ENCODE peak calls at places on chromosomes 2 and 18, in five cellular contexts. D, U, Z, C and Y are unnamed samples.

GRCh38 chr18:9707381-9708056 is 582 bp upstream of the RAB31 start:
- DNase-seq in D (no peak), U (no peak), Z (no peak), C (no peak), Y (no peak)

GRCh38 chr2:217695033-217695520 is 307.7 kb downstream of the TNS1 start:
- DNase-seq in D (no peak), U (no peak), Z (no peak), C (no peak), Y (no peak)

GRCh38 chr2:239312081-239312501 is 88.7 kb downstream of the HDAC4 start:
- DNase-seq in D (no peak), U (no peak), Z (no peak), C (peak), Y (no peak)

GRCh38 chr2:143802871-143803650 is 673.8 kb downstream of the ARHGAP15 start:
- DNase-seq in D (no peak), U (no peak), Z (no peak), C (no peak), Y (no peak)

GRCh38 chr18:8952796-8953760 is 149.4 kb upstream of the NDUFV2 start:
- DNase-seq in D (no peak), U (no peak), Z (no peak), C (no peak), Y (no peak)

GRCh38 chr2:108253106-108253505 is 13.3 kb downstream of the SULT1C3 start:
- DNase-seq in D (no peak), U (no peak), Z (no peak), C (no peak), Y (no peak)

GRCh38 chr2:232854082-232854481 is 16.0 kb upstream of the SNORC start:
- DNase-seq in D (no peak), U (no peak), Z (no peak), C (peak), Y (no peak)

GRCh38 chr2:15174567-15174966 is 386.6 kb downstream of the NBAS start:
- DNase-seq in D (no peak), U (no peak), Z (no peak), C (no peak), Y (no peak)

GRCh38 chr2:199627417-199627816 is 169.7 kb upstream of the SATB2 start:
- DNase-seq in D (no peak), U (no peak), Z (no peak), C (no peak), Y (no peak)

GRCh38 chr2:84888401-84889276 is 7.8 kb upstream of the TRABD2A start:
- DNase-seq in D (no peak), U (no peak), Z (peak), C (peak), Y (no peak)

GRCh38 chr2:231605607-231606091 is 13.0 kb downstream of the TEX44 start:
- DNase-seq in D (no peak), U (no peak), Z (peak), C (peak), Y (no peak)

GRCh38 chr2:68767031-68767961 is 32.7 kb downstream of the ARHGAP25 start:
- DNase-seq in D (no peak), U (no peak), Z (peak), C (peak), Y (no peak)

GRCh38 chr18:27608742-27609141 is 423.6 kb upstream of the CHST9 start:
- DNase-seq in D (no peak), U (no peak), Z (peak), C (no peak), Y (no peak)

GRCh38 chr18:2104620-2105462 is 466.5 kb downstream of the METTL4 start:
- DNase-seq in D (no peak), U (no peak), Z (peak), C (peak), Y (peak)

GRCh38 chr2:40004336-40004735 is 225.3 kb upstream of the THUMPD2 start:
- DNase-seq in D (no peak), U (no peak), Z (peak), C (no peak), Y (no peak)

GRCh38 chr2:142694282-142694681 is 183.2 kb upstream of the KYNU start:
- DNase-seq in D (no peak), U (no peak), Z (no peak), C (no peak), Y (no peak)
- TF ChIP-seq CTCF in D (no peak), U (no peak), Z (no peak), C (no peak), Y (no peak)

DNA sequence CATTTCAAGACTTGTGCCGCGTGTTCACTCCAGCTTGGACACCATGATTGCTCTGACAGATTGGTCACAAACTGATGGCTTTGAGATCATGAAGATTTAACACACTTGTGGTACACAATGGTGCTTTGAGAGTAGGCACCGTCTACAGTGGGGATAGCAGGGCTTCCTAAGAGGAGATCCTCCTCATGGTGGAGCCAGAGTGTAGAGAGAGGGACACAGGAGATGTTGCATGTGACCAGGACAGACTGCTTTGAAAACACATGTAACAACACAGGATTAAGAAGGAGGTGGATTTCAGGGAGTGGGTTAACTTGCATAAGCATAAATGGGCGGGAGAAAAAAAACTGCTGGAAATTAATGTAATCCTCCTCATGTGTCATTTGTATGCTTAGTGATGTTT is 95.7 kb upstream of the LINC00305 start:
- DNase-seq in D (no peak), U (no peak), Z (no peak), C (no peak), Y (no peak)
- TF ChIP-seq CTCF in D (no peak), U (no peak), Z (no peak), C (no peak), Y (no peak)

GRCh38 chr2:1894578-1894977 is 150.3 kb upstream of the PXDN start:
- DNase-seq in D (no peak), U (no peak), Z (no peak), C (no peak), Y (no peak)

GRCh38 chr2:1899396-1899730 is 155.0 kb upstream of the PXDN start:
- DNase-seq in D (no peak), U (peak), Z (no peak), C (no peak), Y (no peak)

GRCh38 chr2:1893856-1894255 is 149.5 kb upstream of the PXDN start:
- DNase-seq in D (no peak), U (no peak), Z (no peak), C (no peak), Y (no peak)

GRCh38 chr2:1900736-1901135 is 156.4 kb upstream of the PXDN start:
- DNase-seq in D (no peak), U (peak), Z (no peak), C (no peak), Y (peak)

DNA sequence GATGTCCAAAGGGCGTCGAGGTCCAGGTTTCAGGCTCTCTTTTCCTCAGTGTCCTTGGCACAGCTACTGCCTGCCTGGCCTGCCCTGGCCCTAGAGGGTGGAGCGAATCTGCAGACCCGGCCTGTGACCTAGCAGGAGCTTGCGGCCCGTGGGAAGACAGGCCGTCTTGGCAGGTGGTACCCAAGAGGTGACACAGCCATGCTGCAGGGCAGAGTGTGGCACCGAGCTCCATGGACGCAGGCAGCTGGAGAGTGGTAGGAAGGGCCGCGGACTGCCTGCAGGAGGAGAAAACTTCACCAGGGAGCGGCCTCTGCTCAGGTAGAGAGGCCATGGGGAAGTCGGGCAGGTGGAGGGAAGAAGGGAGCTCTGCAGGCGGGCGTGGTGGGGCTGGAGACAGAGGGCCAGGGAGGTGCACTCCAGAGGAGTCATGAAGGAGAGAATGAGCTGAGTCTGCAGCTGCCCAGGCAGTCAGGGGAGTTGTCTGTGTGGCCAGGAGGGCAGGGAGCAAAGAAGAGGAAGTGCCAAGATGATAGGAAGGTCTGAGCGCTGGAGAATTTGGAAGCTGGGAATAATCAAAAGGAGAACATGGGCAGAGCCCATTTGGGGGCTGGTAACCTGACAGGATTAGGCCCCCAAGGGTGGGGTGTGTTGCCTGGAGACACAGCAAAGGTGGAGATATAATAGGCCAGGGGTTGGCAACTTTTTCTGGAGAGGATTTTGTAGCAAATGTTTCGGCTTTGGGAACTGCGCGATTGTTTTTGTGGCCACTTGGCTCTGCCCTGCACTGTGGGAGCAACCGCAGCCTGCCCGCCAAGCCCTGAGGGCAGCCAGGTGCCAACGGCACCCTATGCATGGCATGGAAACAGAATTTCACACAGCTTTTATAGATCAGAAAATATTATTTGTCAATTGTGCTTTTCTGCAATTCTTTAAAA is 154.4 kb upstream of the PXDN start:
- DNase-seq in D (no peak), U (peak), Z (no peak), C (no peak), Y (no peak)
- TF ChIP-seq CTCF in D (no peak), U (no peak), Z (no peak), C (no peak), Y (no peak)

DNA sequence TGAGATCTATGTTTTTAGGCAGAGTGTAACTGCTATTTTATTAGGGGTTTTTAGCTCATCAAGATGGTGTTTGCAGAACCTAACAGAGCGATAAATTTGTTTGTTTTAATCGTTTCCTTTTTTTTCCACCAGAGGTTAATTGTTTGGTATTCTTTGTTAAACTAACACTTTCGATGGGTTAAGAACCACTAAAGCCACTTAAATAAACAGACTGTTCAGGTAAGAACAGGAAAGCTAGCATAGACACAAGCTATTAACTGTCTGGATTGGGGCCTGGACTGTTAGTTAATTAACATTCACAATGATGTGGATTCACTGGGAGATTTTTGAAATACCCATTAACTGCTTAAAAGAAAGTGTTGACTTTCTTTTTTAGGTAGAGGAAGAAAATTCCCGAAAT is 209.0 kb upstream of the COPS8 start:
- DNase-seq in D (no peak), U (no peak), Z (no peak), C (no peak), Y (no peak)
- TF ChIP-seq CTCF in D (no peak), U (no peak), Z (no peak), C (no peak), Y (no peak)

DNA sequence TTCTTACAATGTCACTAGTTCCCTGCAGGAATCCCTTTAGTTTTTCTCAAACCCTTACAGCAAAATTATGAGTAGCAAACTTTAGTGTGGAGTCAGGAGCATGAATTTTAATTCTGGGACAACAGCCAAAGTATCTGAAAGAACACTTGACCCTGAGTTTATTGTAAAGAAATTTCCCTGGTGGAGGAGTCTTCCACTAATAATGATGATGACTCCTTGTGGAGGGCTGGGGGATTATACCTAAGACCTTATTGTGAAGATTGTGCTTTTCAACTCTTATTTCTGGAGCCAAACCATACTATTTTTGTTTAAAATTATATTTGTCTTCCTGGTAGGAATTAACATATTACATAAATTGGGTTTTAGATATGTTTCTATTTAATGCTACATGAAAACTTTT is 217.0 kb downstream of the MYO3B start:
- DNase-seq in D (no peak), U (no peak), Z (no peak), C (no peak), Y (no peak)
- TF ChIP-seq CTCF in D (no peak), U (peak), Z (peak), C (no peak), Y (peak)

GRCh38 chr2:61144697-61145268 is 17.2 kb upstream of the C2orf74 start:
- DNase-seq in D (peak), U (peak), Z (peak), C (peak), Y (peak)
- TF ChIP-seq CTCF in D (no peak), U (no peak), Z (no peak), C (no peak), Y (no peak)

GRCh38 chr2:181070834-181071200 is 90.4 kb downstream of the UBE2E3 start:
- DNase-seq in D (no peak), U (no peak), Z (no peak), C (no peak), Y (no peak)

GRCh38 chr2:181070119-181070833 is 89.9 kb downstream of the UBE2E3 start:
- DNase-seq in D (no peak), U (no peak), Z (no peak), C (no peak), Y (no peak)

GRCh38 chr2:181063696-181064095 is 83.3 kb downstream of the UBE2E3 start:
- DNase-seq in D (no peak), U (no peak), Z (no peak), C (no peak), Y (no peak)

GRCh38 chr2:181066333-181066732 is 85.9 kb downstream of the UBE2E3 start:
- DNase-seq in D (no peak), U (no peak), Z (no peak), C (no peak), Y (no peak)

DNA sequence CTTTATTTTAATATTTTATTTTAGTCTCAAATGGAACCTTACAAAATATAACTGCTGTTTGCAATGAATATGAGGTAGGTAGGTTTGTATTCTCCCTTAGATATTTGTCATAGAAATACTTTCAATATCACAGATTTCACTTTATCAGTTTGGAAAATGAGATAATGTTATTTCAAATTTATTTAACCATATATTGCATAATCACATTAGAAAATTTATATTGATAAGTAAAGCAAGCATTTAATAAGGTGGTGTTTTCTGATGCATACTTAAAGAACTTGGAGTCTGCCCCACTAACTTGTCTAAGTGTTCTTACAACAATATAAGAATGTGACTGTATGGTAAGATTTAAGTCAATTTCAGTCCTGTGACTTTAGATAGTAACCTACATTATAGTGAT is 85.1 kb downstream of the UBE2E3 start:
- DNase-seq in D (no peak), U (no peak), Z (no peak), C (no peak), Y (no peak)
- TF ChIP-seq CTCF in D (no peak), U (no peak), Z (no peak), C (no peak), Y (no peak)

DNA sequence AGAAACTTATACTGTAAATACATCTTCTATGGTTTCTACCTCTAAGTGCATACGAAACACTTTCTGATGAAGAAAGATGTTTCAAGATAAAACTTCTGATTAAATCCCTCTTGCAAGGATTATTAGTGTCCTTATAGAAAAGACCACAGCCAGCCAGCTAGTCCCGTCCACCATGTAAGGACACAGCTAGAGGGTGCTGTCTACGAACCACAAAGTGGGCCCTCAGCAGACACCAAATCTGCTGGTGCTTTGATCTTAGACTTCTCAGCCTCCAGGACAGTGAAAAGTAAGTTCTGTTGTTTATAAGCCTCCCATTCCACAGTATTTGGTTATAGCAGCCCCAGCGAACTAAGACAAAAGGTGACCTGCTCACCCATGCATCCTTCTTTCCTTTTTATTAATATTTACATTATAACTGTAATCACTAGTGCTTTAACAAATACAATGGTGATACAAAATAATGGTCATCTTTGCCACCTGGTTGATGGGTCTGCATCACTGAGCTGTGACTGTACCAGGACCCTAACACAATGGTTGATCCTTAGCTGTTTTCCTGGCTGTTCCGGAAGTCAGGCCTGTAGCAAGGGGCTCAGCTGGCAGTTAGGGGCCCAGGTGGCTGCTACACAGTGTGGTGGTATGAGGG is 108.4 kb upstream of the SMAD7 start:
- DNase-seq in D (no peak), U (no peak), Z (peak), C (no peak), Y (no peak)
- TF ChIP-seq CTCF in D (no peak), U (peak), Z (peak), C (no peak), Y (no peak)

GRCh38 chr2:38823386-38823785 is 45.4 kb downstream of the GEMIN6 start:
- DNase-seq in D (no peak), U (no peak), Z (no peak), C (no peak), Y (no peak)

GRCh38 chr2:38818565-38818964 is 40.6 kb downstream of the GEMIN6 start:
- DNase-seq in D (no peak), U (no peak), Z (no peak), C (no peak), Y (no peak)
- TF ChIP-seq CTCF in D (no peak), U (no peak), Z (no peak), C (no peak), Y (no peak)